ENCODE peak calls at places on chromosomes 16 and 17, in seven cellular contexts. Y is lower leg skin, M is BE2C, L is psoas muscle, W is hepatocyte, C is fibroblast of the aortic adventitia, E is WERI-Rb-1. X is an unnamed sample.
A peak's percentile ranks its signal among the peaks of the same experiment; 100 is the strongest.

GRCh38 chr16:82603784-82604411 is 22.9 kb upstream of the CDH13 start:
- DNase-seq in Y (peak; percentile 90), M (no peak), L (peak; percentile 25), W (peak; percentile 73), C (peak; percentile 78), E (peak; percentile 47), X (peak; percentile 50)

GRCh38 chr17:15341385-15341849 is at the start of gene TEKT3:
- DNase-seq in Y (peak; percentile 96), M (peak; percentile 88), L (peak; percentile 88), W (peak; percentile 93), C (peak; percentile 46), E (peak; percentile 84), X (peak; percentile 35)

GRCh38 chr16:7344806-7345416 is 12.3 kb downstream of the RBFOX1 start:
- DNase-seq in Y (no peak), M (no peak), L (no peak), W (no peak), C (no peak), E (no peak), X (no peak)

GRCh38 chr17:73156887-73157870 is 7.6 kb upstream of the SSTR2 start:
- DNase-seq in Y (no peak), M (peak; percentile 32), L (no peak), W (no peak), C (no peak), E (peak; percentile 76), X (no peak)

GRCh38 chr16:46690281-46691178 is 1.1 kb downstream of the ORC6 start:
- DNase-seq in Y (no peak), M (no peak), L (no peak), W (peak; percentile 74), C (peak; percentile 43), E (no peak), X (no peak)

GRCh38 chr17:57988301-57989010 is 402 bp upstream of the VEZF1 start:
- DNase-seq in Y (peak; percentile 93), M (peak; percentile 79), L (peak; percentile 80), W (peak; percentile 86), C (peak; percentile 59), E (peak; percentile 87), X (peak; percentile 39)

GRCh38 chr17:1769826-1770477 is 8.1 kb downstream of the SERPINF1 start:
- DNase-seq in Y (peak; percentile 82), M (no peak), L (no peak), W (peak; percentile 72), C (no peak), E (no peak), X (peak; percentile 99)

GRCh38 chr16:15059324-15059723 is 3.5 kb upstream of the NTAN1 start:
- DNase-seq in Y (no peak), M (no peak), L (no peak), W (no peak), C (no peak), E (no peak), X (no peak)

GRCh38 chr17:74763565-74764387 is 12.4 kb downstream of the NAT9 start:
- DNase-seq in Y (no peak), M (no peak), L (no peak), W (peak; percentile 92), C (no peak), E (no peak), X (no peak)

GRCh38 chr16:18853694-18854093 is 52.3 kb upstream of the ARL6IP1 start:
- DNase-seq in Y (no peak), M (no peak), L (no peak), W (no peak), C (no peak), E (no peak), X (no peak)

GRCh38 chr17:7922499-7923289 is 6.6 kb upstream of the RNF227 start:
- DNase-seq in Y (peak; percentile 97), M (peak; percentile 69), L (peak; percentile 88), W (peak; percentile 91), C (peak; percentile 79), E (no peak), X (peak; percentile 44)

GRCh38 chr17:56887552-56888467 is 26.0 kb downstream of the TRIM25 start:
- DNase-seq in Y (peak; percentile 45), M (no peak), L (no peak), W (peak; percentile 28), C (no peak), E (no peak), X (peak; percentile 29)

GRCh38 chr16:66832661-66833305 is 2.0 kb upstream of the NAE1 start:
- DNase-seq in Y (no peak), M (no peak), L (no peak), W (no peak), C (peak; percentile 21), E (no peak), X (peak; percentile 74)

GRCh38 chr17:30021708-30022317 is 80.4 kb downstream of the EFCAB5 start:
- DNase-seq in Y (no peak), M (peak; percentile 33), L (no peak), W (peak; percentile 70), C (peak; percentile 71), E (peak; percentile 35), X (peak; percentile 63)

GRCh38 chr16:56294599-56294998 is 103.3 kb downstream of the GNAO1 start:
- DNase-seq in Y (no peak), M (no peak), L (no peak), W (no peak), C (peak; percentile 90), E (no peak), X (peak; percentile 13)

GRCh38 chr17:28530926-28531325 is 21.5 kb downstream of the UNC119 start:
- DNase-seq in Y (no peak), M (no peak), L (no peak), W (no peak), C (no peak), E (no peak), X (no peak)

GRCh38 chr16:77214411-77215138 is 15.4 kb downstream of the SYCE1L start:
- DNase-seq in Y (peak; percentile 52), M (no peak), L (no peak), W (no peak), C (no peak), E (no peak), X (no peak)

GRCh38 chr17:55783684-55784245 is 32.9 kb downstream of the PCTP start:
- DNase-seq in Y (peak; percentile 96), M (peak; percentile 46), L (peak; percentile 88), W (peak; percentile 57), C (peak; percentile 18), E (peak; percentile 82), X (no peak)

GRCh38 chr16:54630284-54630967 is 300.2 kb upstream of the IRX5 start:
- DNase-seq in Y (no peak), M (no peak), L (no peak), W (no peak), C (peak; percentile 79), E (no peak), X (peak; percentile 85)

GRCh38 chr16:54632322-54632721 is 298.3 kb upstream of the IRX5 start:
- DNase-seq in Y (no peak), M (no peak), L (no peak), W (no peak), C (no peak), E (no peak), X (no peak)

GRCh38 chr16:54636221-54636793 is 294.4 kb upstream of the IRX5 start:
- DNase-seq in Y (no peak), M (no peak), L (no peak), W (no peak), C (no peak), E (no peak), X (no peak)

GRCh38 chr16:54632821-54633220 is 297.8 kb upstream of the IRX5 start:
- DNase-seq in Y (no peak), M (no peak), L (no peak), W (no peak), C (no peak), E (no peak), X (no peak)

DNA sequence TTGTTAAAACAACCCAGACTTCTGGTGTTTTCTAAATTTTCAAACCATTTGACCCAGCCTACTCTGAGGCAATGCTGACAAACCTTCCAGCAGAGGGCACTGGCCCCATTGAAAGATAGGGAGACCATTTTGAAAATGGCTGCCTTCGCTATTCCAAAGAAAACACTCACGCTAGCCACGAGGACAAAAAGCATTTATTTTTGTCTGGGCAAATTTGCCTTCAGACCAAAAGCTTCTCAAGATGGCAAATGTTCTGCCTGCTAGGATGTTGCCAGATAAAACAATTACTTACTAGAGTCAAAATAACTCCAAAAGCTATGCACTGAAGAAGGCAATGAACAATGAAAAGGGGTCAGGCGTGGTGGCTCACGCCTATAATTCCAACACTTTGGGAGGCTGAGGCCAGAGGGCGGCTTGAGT is 296.7 kb upstream of the IRX5 start:
- DNase-seq in Y (no peak), M (peak; percentile 47), L (no peak), W (no peak), C (peak; percentile 57), E (peak; percentile 47), X (peak; percentile 36)
- H3K4me3 ChIP-seq in Y (no peak overlapping the region), M (no peak overlapping the region), L (no peak overlapping the region), W (no peak overlapping the region), C (no peak overlapping the region), E (no peak overlapping the region), X (no peak overlapping the region)

GRCh38 chr16:17565605-17566004 is 94.8 kb upstream of the XYLT1 start:
- DNase-seq in Y (no peak), M (no peak), L (no peak), W (no peak), C (no peak), E (no peak), X (no peak)
- TF ChIP-seq CTCF in Y (no peak), M (no peak), L (no peak), W (no peak), C (no peak), E (no peak), X (no peak)

DNA sequence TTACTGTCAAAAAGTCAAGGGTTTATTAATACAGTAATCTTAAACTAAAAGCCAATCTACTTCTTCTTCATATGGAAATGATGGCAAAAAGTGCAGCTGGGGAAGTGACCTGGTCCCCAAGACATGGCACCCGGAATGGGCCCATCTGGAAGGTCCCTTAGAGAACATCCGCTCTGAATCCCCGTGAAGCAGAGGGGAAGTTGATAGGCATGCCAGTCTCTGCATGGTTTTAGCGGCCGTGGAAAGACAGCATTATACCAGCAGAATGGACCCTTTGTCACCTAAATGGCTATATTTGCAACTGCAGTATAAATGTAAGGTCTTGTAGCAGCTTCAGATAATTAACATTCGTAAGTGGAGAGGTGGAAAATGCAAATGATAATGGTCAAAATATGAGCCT is 32.4 kb downstream of the COTL1 start:
- DNase-seq in Y (no peak), M (no peak), L (no peak), W (no peak), C (no peak), E (no peak), X (no peak)
- H3K4me3 ChIP-seq in Y (no peak overlapping the region), M (no peak overlapping the region), L (no peak overlapping the region), W (no peak overlapping the region), C (no peak overlapping the region), E (no peak overlapping the region), X (no peak overlapping the region)

DNA sequence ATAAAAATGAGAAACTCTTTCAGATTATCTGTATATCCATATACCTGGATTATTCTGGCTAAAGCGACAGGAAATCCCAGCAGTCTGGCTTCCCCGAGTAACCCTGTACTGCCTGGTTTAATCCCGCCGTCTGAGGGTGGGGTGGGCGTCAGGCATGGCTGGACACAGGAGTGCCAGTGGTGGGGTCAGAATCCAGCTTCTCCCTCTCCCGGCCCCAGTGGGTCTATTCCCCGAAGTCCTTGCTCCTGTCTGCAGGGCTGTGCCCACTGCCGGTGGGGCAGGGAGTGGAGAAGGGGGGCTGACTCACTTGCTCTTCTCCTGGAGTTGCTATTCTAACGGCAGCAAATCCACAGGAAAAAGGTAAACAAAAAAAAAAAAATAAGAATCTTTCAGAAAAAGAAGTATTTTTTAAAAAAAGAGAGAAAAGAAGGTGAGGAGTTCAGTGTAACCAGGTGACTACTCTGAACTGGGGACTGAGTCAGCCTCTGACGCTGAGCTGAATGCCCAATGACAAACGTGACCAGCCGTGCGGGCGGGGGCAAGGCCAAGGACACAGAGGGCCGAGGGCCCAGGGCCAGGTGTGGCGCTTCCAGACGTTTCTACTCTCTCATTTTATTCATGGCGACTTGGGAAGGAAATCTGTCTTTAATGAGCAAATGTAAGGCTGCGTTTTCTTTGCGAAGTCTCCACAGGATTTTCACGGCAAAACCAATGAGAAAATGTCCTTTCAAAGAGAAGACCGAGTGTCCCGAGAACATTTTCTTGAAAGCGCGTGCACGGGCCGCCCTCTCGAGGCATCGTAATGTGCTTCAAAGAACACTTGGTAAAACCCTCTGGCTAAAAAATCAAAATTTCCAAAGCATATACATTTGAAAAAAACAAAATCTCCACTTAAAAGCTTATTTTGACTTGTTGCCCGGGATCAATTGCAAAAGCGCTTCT is 20.2 kb downstream of the FOXF1 start:
- DNase-seq in Y (no peak), M (no peak), L (no peak), W (no peak), C (no peak), E (no peak), X (no peak)
- TF ChIP-seq CTCF in Y (no peak), M (no peak), L (no peak), W (no peak), C (no peak), E (no peak), X (no peak)

X was measured in bronchial epithelial cell.